ENCODE peak calls at places on chromosomes 13 and 19, in seven cellular contexts. N, S, X, L, V, U and E are unnamed samples.

GRCh38 chr13:46896346-46897138 is at the start of gene HTR2A:
- DNase-seq in N (no peak), S (no peak), X (no peak), L (no peak), V (peak), U (no peak), E (no peak)

GRCh38 chr13:32409561-32410440 is 18.1 kb downstream of the N4BP2L1 start:
- DNase-seq in N (no peak), S (no peak), X (no peak), L (no peak), V (peak), U (no peak), E (no peak)

GRCh38 chr13:71316964-71317363 is 550.0 kb downstream of the DACH1 start:
- DNase-seq in N (no peak), S (no peak), X (no peak), L (no peak), V (no peak), U (no peak), E (no peak)

GRCh38 chr13:49308104-49308875 is 60.6 kb downstream of the CDADC1 start:
- DNase-seq in N (no peak), S (no peak), X (no peak), L (no peak), V (no peak), U (no peak), E (no peak)

GRCh38 chr13:26604784-26605183 is 47.3 kb downstream of the WASF3 start:
- DNase-seq in N (no peak), S (no peak), X (no peak), L (no peak), V (peak), U (no peak), E (no peak)

GRCh38 chr19:3357731-3358391 is 8.5 kb upstream of the NFIC start:
- DNase-seq in N (no peak), S (no peak), X (no peak), L (no peak), V (no peak), U (no peak), E (no peak)

GRCh38 chr13:113741101-113741731 is 17.8 kb upstream of the TMEM255B start:
- DNase-seq in N (no peak), S (no peak), X (no peak), L (no peak), V (no peak), U (no peak), E (peak)

GRCh38 chr13:76886005-76886291 is 257 bp downstream of the KCTD12 start:
- DNase-seq in N (no peak), S (no peak), X (peak), L (no peak), V (no peak), U (no peak), E (no peak)

GRCh38 chr19:7152568-7152967 is 83.1 kb downstream of the ZNF557 start:
- DNase-seq in N (no peak), S (no peak), X (no peak), L (no peak), V (peak), U (no peak), E (no peak)

GRCh38 chr19:7799640-7800355 is 30.2 kb upstream of the EVI5L start:
- DNase-seq in N (peak), S (no peak), X (peak), L (peak), V (peak), U (peak), E (peak)

GRCh38 chr13:59441596-59442280 is 722.0 kb downstream of the DIAPH3 start:
- DNase-seq in N (no peak), S (no peak), X (no peak), L (no peak), V (no peak), U (no peak), E (no peak)

GRCh38 chr19:55591555-55591954 is 7.8 kb downstream of the FIZ1 start:
- DNase-seq in N (no peak), S (no peak), X (no peak), L (no peak), V (no peak), U (no peak), E (no peak)

GRCh38 chr13:99220199-99220931 is 19.7 kb downstream of the UBAC2 start:
- DNase-seq in N (no peak), S (no peak), X (no peak), L (peak), V (no peak), U (no peak), E (peak)

GRCh38 chr19:23415561-23416191 is 20.4 kb upstream of the ZNF91 start:
- DNase-seq in N (no peak), S (no peak), X (no peak), L (no peak), V (peak), U (no peak), E (no peak)

GRCh38 chr19:7792286-7792685 is 29.2 kb downstream of the CLEC4M start:
- DNase-seq in N (no peak), S (no peak), X (no peak), L (no peak), V (no peak), U (no peak), E (no peak)

GRCh38 chr19:14367016-14367415 is 14.2 kb upstream of the ADGRE5 start:
- DNase-seq in N (no peak), S (no peak), X (no peak), L (no peak), V (no peak), U (no peak), E (no peak)

GRCh38 chr19:42125536-42125935 is 6.7 kb downstream of the POU2F2 start:
- DNase-seq in N (no peak), S (no peak), X (no peak), L (no peak), V (no peak), U (no peak), E (no peak)